ENCODE peak calls at places on chromosomes 2 and 18, in four cellular contexts. H is HT-29, Q is endothelial cell, C is progenitor cell of endocrine pancreas. L is an unnamed sample.

GRCh38 chr2:231181848-231182247 is 16.6 kb upstream of the ARMC9 start:
- DNase-seq in H (no peak), C (no peak), Q (no peak), L (no peak)

GRCh38 chr2:203739351-203739750 is 32.9 kb downstream of the CD28 start:
- DNase-seq in C (no peak), H (no peak), Q (no peak), L (no peak)

GRCh38 chr2:20350105-20350712 is 435 bp downstream of the PUM2 start:
- DNase-seq in Q (peak), H (peak), C (peak), L (peak)

GRCh38 chr18:49886891-49887764 is 73.8 kb upstream of the ACAA2 start:
- DNase-seq in Q (peak), H (no peak), C (no peak), L (no peak)

GRCh38 chr18:32772580-32773186 is at the start of gene KLHL14:
- DNase-seq in Q (no peak), H (no peak), C (no peak), L (no peak)

GRCh38 chr2:28004086-28004485 is 113.6 kb downstream of the BABAM2 start:
- DNase-seq in C (no peak), Q (no peak), H (no peak), L (no peak)

GRCh38 chr18:34131008-34131407 is 93.7 kb downstream of the NOL4 start:
- DNase-seq in Q (no peak), C (no peak), H (no peak), L (no peak)

GRCh38 chr2:108182489-108182888 is 57.3 kb upstream of the SULT1C3 start:
- DNase-seq in H (peak), C (no peak), Q (peak), L (no peak)

GRCh38 chr18:79784965-79785770 is 12.6 kb upstream of the KCNG2 start:
- DNase-seq in H (no peak), C (no peak), Q (no peak), L (no peak)

GRCh38 chr2:216285641-216286156 is 86.6 kb downstream of the MARCHF4 start:
- DNase-seq in C (no peak), Q (peak), H (no peak), L (no peak)

GRCh38 chr2:96353032-96353561 is 17.5 kb downstream of the NCAPH start:
- DNase-seq in H (no peak), Q (no peak), C (no peak), L (no peak)

GRCh38 chr2:204289066-204289465 is 256.2 kb upstream of the PARD3B start:
- DNase-seq in Q (no peak), C (no peak), H (no peak), L (no peak)

GRCh38 chr18:13565228-13565627 is 161.1 kb downstream of the FAM210A start:
- DNase-seq in C (no peak), H (no peak), Q (no peak), L (no peak)